ENCODE peak calls at places on chromosomes 12 and 14, in five cellular contexts. Q is fibroblast of mammary gland, P is kidney, U is AG09309, J is NB4. S is an unnamed sample.

GRCh38 chr12:103523771-103524170 is 28.0 kb upstream of the C12orf42 start:
- DNase-seq in Q (no peak), P (no peak), U (no peak), J (no peak), S (no peak)

GRCh38 chr12:24938341-24938740 is 10.6 kb downstream of the BCAT1 start:
- DNase-seq in Q (no peak), P (no peak), U (no peak), J (peak; percentile 37), S (no peak)

GRCh38 chr12:116818341-116818856 is 62.8 kb downstream of the HRK start:
- DNase-seq in Q (peak; percentile 14), P (peak; percentile 71), U (no peak), J (peak; percentile 21), S (no peak)

GRCh38 chr14:52640137-52640536 is 55.2 kb downstream of the ERO1A start:
- DNase-seq in Q (no peak), P (no peak), U (no peak), J (no peak), S (no peak)

GRCh38 chr12:78229491-78230209 is 399.0 kb downstream of the NAV3 start:
- DNase-seq in Q (peak; percentile 69), P (no peak), U (peak; percentile 21), J (peak; percentile 59), S (peak; percentile 21)

GRCh38 chr12:48022676-48023385 is 18.6 kb upstream of the COL2A1 start:
- DNase-seq in Q (no peak), P (no peak), U (no peak), J (no peak), S (no peak)

GRCh38 chr14:68623828-68624227 is 169.0 kb downstream of the ZFP36L1 start:
- DNase-seq in Q (no peak), P (no peak), U (no peak), J (no peak), S (no peak)

GRCh38 chr14:84446250-84446649 is 1083.7 kb upstream of the FLRT2 start:
- DNase-seq in Q (no peak), P (no peak), U (no peak), J (no peak), S (no peak)

GRCh38 chr14:31745741-31746140 is 184.5 kb downstream of the NUBPL start:
- DNase-seq in Q (no peak), P (no peak), U (no peak), J (peak; percentile 2), S (no peak)

GRCh38 chr12:103632554-103633216 is 45.6 kb downstream of the STAB2 start:
- DNase-seq in Q (peak; percentile 58), P (peak; percentile 68), U (no peak), J (peak; percentile 87), S (peak; percentile 51)

GRCh38 chr14:44449694-44450093 is 57.4 kb downstream of the FSCB start:
- DNase-seq in Q (no peak), P (no peak), U (no peak), J (no peak), S (no peak)

GRCh38 chr14:104650057-104650980 is 39.1 kb upstream of the INF2 start:
- DNase-seq in Q (peak; percentile 38), P (peak; percentile 72), U (no peak), J (peak; percentile 65), S (peak; percentile 80)

GRCh38 chr14:68784298-68784910 is 8.5 kb downstream of the ZFP36L1 start:
- DNase-seq in Q (peak; percentile 78), P (peak; percentile 93), U (no peak), J (no peak), S (peak; percentile 43)

GRCh38 chr12:130263025-130263424 is 74.7 kb upstream of the PIWIL1 start:
- DNase-seq in Q (no peak), P (no peak), U (no peak), J (no peak), S (no peak)

GRCh38 chr12:26266881-26267280 is 71.5 kb downstream of the SSPN start:
- DNase-seq in Q (no peak), P (no peak), U (no peak), J (no peak), S (no peak)

GRCh38 chr12:72271741-72272661 is at the start of gene TRHDE:
- DNase-seq in Q (peak; percentile 12), P (peak; percentile 80), U (no peak), J (no peak), S (peak; percentile 3)

GRCh38 chr14:32635103-32635719 is 303.5 kb upstream of the NPAS3 start:
- DNase-seq in Q (peak; percentile 80), P (no peak), U (peak; percentile 18), J (no peak), S (no peak)

GRCh38 chr14:89418452-89418851 is 1.4 kb upstream of the FOXN3 start:
- DNase-seq in Q (peak; percentile 55), P (no peak), U (no peak), J (peak; percentile 20), S (no peak)

GRCh38 chr12:3256103-3256551 is 178.9 kb downstream of the TSPAN9 start:
- DNase-seq in Q (no peak), P (no peak), U (no peak), J (peak; percentile 28), S (no peak)

GRCh38 chr14:93787465-93788306 is 599 bp downstream of the PRIMA1 start:
- DNase-seq in Q (no peak), P (no peak), U (no peak), J (no peak), S (no peak)

GRCh38 chr14:93772263-93772662 is 16.0 kb downstream of the PRIMA1 start:
- DNase-seq in Q (no peak), P (no peak), U (no peak), J (no peak), S (no peak)

GRCh38 chr12:131057722-131058515 is 104.2 kb downstream of the ADGRD1 start:
- DNase-seq in Q (no peak), P (peak; percentile 56), U (no peak), J (no peak), S (no peak)

GRCh38 chr14:95712398-95712797 is 1.5 kb downstream of the TCL1A start:
- DNase-seq in Q (no peak), P (no peak), U (no peak), J (no peak), S (no peak)
- H3K4me3 ChIP-seq in Q (no peak overlapping the region), P (no peak overlapping the region), U (no peak overlapping the region), J (no peak overlapping the region), S (peak overlapping the region; percentile 72)

DNA sequence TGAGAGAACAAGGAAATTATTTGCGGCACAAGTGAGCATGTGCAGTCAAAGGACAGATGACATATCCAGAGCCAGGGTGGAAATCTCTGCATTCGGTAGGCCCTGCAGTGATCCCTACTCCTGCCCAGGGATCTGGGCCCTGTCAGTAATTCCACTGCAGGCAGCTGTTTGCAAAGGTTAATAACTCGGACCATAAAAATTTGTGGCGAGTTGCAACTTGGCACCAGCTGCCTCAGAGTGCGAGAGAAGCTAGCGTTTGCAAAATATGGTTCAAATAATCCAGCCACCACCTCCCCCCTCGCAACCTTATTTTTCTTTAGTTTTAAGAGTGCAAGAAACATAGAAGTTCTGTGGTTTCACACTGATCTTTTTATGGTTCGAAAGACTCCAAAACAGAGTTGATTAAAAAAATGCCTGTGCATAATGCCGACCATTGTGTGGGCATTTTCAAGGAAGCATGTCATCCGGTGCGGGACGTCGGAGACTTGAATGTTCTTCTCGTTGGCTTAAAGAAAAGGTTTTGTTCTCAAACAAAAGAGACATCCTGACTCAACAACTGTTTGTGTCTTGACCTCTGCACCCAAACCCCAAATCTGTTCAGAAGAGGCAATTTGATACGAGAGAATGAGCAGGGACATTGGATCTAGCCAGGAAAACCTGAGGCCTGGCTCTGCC is 224.4 kb downstream of the BCL11B start:
- DNase-seq in Q (no peak), P (no peak), U (no peak), J (no peak), S (no peak)
- TF ChIP-seq CTCF in Q (no peak), P (no peak), U (no peak), J (no peak), S (no peak)

GRCh38 chr12:80400591-80400991 is 43.4 kb upstream of the PTPRQ start:
- DNase-seq in Q (no peak), P (peak; percentile 45), U (no peak), J (no peak), S (peak; percentile 16)
- H3K4me3 ChIP-seq in Q (peak overlapping the region; percentile 45), P (peak overlapping the region; percentile 41), U (peak overlapping the region; percentile 68), J (no peak overlapping the region), S (no peak overlapping the region)

GRCh38 chr12:45299132-45299692 is 83.3 kb downstream of the ANO6 start:
- DNase-seq in Q (peak; percentile 75), P (no peak), U (peak; percentile 53), J (no peak), S (no peak)
- TF ChIP-seq CTCF in Q (no peak), P (no peak), U (no peak), J (no peak), S (no peak)

DNA sequence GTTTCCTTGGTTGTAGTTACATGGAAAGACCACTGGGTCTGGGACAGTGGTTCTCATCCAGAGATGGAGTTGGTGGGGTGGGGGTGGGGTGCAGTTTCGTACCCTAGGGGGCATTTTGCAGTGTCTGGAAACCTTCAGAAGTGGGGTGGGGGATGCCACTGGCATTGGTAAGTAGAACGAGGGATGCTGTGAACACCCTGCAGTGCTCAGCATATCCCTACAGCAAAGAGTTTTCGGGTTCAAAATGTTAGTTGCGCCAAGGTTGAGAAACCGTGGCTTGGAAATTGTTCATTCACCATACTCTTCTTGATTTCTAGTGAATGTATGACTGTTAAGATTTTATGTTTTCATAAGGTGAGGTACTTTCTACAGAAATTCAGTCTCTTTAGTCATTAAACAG is 28.7 kb downstream of the TRAF3 start:
- DNase-seq in Q (no peak), P (no peak), U (no peak), J (no peak), S (no peak)
- H3K4me3 ChIP-seq in Q (no peak overlapping the region), P (no peak overlapping the region), U (no peak overlapping the region), J (no peak overlapping the region), S (peak overlapping the region; percentile 25)

DNA sequence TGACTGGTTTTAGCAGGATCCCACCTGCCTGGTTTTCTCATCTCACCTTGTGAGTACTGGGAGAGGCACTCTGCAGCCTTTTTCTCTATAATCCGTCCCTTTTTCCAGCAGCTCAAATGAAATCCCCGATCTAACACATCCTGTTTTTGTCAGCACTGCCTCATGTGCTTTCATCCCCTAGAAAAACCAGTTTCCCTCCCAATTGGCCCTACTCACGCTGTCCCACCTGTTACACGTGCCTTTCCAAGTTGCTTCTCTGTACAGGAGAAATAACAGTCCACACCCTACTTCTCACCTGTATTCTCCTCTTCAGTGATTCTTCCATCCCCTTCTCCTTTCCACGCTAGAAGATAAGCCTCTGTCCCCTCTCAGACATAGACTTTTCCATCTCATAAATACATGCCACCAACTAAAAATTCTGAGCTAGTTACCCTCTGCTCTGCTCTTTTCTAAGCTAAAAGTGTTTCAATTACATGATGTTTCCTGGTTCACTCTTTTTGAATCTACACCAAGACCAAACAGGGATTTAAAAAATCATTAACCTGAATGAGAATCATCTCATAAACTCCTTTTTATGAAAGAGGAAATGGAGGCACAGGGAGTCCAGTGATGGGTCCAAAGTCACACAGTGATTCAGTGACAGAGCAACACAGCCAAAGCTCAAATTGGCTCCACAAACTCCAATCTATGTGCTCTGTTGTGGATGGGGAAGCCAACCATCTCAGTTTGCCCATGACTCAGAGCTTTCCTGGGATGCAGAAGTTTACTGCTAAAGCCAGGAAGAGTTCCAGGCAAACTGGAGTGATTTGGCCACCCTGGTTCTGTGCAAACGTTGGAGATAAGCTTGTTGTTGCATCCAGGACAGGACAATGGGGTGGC is 240.0 kb upstream of the TMEM132C start:
- DNase-seq in Q (no peak), P (no peak), U (no peak), J (no peak), S (no peak)
- TF ChIP-seq CTCF in Q (no peak), P (no peak), U (no peak), J (no peak), S (no peak)

S was measured in GM06990.